ENCODE peak calls at places on chromosome 2, in eight cellular contexts. Z is ovary, X is testis, T is AG04450, N is A549, P is brain microvascular endothelial cell, B is adrenal gland, G is K562. A is an unnamed sample.

GRCh38 chr2:74536166-74536950 is 6.6 kb downstream of the HTRA2 start:
- DNase-seq in Z (no peak), X (no peak), T (no peak), N (no peak), P (no peak), B (no peak), G (no peak), A (no peak)

GRCh38 chr2:44168684-44169154 is at the start of gene PPM1B:
- DNase-seq in Z (peak), X (peak), T (no peak), N (no peak), P (no peak), B (peak), G (peak), A (peak)

GRCh38 chr2:239666855-239667376 is 266.1 kb upstream of the HDAC4 start:
- DNase-seq in Z (no peak), X (peak), T (no peak), N (no peak), P (no peak), B (no peak), G (no peak), A (no peak)

GRCh38 chr2:42903821-42904575 is 111.6 kb upstream of the HAAO start:
- DNase-seq in Z (no peak), X (no peak), T (no peak), N (no peak), P (no peak), B (no peak), G (no peak), A (no peak)

GRCh38 chr2:238855891-238856580 is 8.2 kb downstream of the TWIST2 start:
- DNase-seq in Z (no peak), X (no peak), T (no peak), N (no peak), P (no peak), B (no peak), G (no peak), A (no peak)

GRCh38 chr2:172311921-172312345 is 115.5 kb upstream of the ITGA6 start:
- DNase-seq in Z (no peak), X (no peak), T (no peak), N (no peak), P (no peak), B (no peak), G (no peak), A (no peak)

GRCh38 chr2:109707281-109708147 is 86.6 kb upstream of the RGPD5 start:
- DNase-seq in Z (no peak), X (no peak), T (no peak), N (no peak), P (no peak), B (no peak), G (no peak), A (no peak)

GRCh38 chr2:79711098-79711497 is 198.2 kb downstream of the CTNNA2 start:
- DNase-seq in Z (no peak), X (no peak), T (no peak), N (no peak), P (no peak), B (no peak), G (no peak), A (no peak)

GRCh38 chr2:188897096-188897495 is 77.1 kb upstream of the COL3A1 start:
- DNase-seq in Z (no peak), X (no peak), T (peak), N (no peak), P (no peak), B (no peak), G (no peak), A (no peak)

GRCh38 chr2:85308951-85309555 is 18.7 kb downstream of the TGOLN2 start:
- DNase-seq in Z (peak), X (peak), T (no peak), N (no peak), P (no peak), B (peak), G (no peak), A (peak)

GRCh38 chr2:88011011-88011410 is 5.3 kb downstream of the RNU2-63P start:
- DNase-seq in Z (no peak), X (no peak), T (no peak), N (no peak), P (no peak), B (no peak), G (no peak), A (no peak)

GRCh38 chr2:109351164-109351756 is 222.3 kb downstream of the SH3RF3 start:
- DNase-seq in Z (no peak), X (peak), T (peak), N (no peak), P (no peak), B (peak), G (no peak), A (peak)

GRCh38 chr2:11465110-11465484 is 864 bp downstream of the E2F6 start:
- DNase-seq in Z (no peak), X (no peak), T (no peak), N (no peak), P (no peak), B (no peak), G (no peak), A (no peak)

GRCh38 chr2:175837046-175837445 is 165.0 kb downstream of the LNPK start:
- DNase-seq in Z (no peak), X (no peak), T (peak), N (no peak), P (peak), B (peak), G (no peak), A (no peak)

GRCh38 chr2:63058742-63059433 is 8.3 kb downstream of the OTX1 start:
- DNase-seq in Z (peak), X (peak), T (no peak), N (no peak), P (no peak), B (no peak), G (no peak), A (no peak)

GRCh38 chr2:71503827-71504226 is 50.5 kb downstream of the DYSF start:
- DNase-seq in Z (no peak), X (no peak), T (no peak), N (no peak), P (peak), B (peak), G (no peak), A (no peak)

GRCh38 chr2:238123991-238124470 is 14.4 kb upstream of the KLHL30 start:
- DNase-seq in Z (no peak), X (no peak), T (no peak), N (no peak), P (no peak), B (no peak), G (no peak), A (no peak)

GRCh38 chr2:221571391-221572179 is 519 bp downstream of the EPHA4 start:
- DNase-seq in Z (peak), X (peak), T (no peak), N (peak), P (peak), B (peak), G (no peak), A (peak)

GRCh38 chr2:98664323-98664722 is 55.9 kb downstream of the UNC50 start:
- DNase-seq in Z (no peak), X (no peak), T (no peak), N (no peak), P (no peak), B (no peak), G (no peak), A (no peak)

GRCh38 chr2:115596659-115597375 is 1154.4 kb downstream of the DPP10 start:
- DNase-seq in Z (no peak), X (no peak), T (no peak), N (no peak), P (no peak), B (no peak), G (no peak), A (no peak)
- H3K27ac ChIP-seq in Z (no peak), X (no peak), T (no peak), N (no peak), P (no peak), B (no peak), G (no peak), A (no peak)

DNA sequence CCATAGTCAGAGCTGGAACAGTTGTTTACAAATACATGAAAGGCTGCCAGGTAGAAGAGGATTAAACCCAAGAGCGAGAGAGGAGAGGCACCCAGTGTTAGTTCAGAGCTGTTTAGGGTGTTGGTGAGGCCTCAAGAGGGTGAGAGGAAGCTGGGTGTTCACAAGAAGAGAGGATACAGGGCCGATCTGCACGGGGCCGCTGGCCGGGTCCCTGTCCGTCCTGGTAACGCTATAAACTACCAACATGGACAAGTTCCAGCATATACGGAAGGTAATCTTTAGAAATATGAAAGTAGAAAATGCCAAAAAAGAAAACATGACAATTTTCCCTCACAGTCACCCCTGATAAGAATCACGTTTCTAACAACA is 109.7 kb downstream of the TMEM18 start:
- DNase-seq in Z (no peak), X (no peak), T (no peak), N (no peak), P (no peak), B (no peak), G (no peak), A (no peak)
- H3K27ac ChIP-seq in Z (no peak), X (peak), T (no peak), N (no peak), P (no peak), B (no peak), G (no peak), A (no peak)

DNA sequence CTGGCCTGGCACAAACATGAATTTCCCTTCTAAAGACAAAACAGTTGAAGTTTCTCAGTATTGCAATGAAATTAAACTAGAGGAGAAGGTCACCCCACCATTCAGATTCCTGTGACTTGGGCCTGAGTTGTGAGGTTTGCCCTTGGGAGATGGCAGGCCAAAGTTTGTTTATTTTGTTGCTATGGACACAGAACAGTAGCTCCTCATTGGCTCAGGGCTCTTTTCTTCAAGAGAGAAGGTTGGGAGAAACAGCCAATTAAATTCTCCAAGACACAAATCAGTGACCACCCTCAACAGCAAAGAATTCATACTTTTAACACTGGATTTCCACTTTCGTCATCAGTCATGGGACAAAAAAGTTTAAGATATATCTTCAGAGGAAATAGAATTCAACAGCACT is at the start of gene FLACC1:
- DNase-seq in Z (no peak), X (no peak), T (no peak), N (peak), P (peak), B (peak), G (peak), A (no peak)
- H3K27ac ChIP-seq in Z (no peak), X (no peak), T (no peak), N (no peak), P (peak), B (peak), G (no peak), A (peak)

GRCh38 chr2:9247177-9247576 is 40.6 kb downstream of the ASAP2 start:
- DNase-seq in Z (no peak), X (no peak), T (no peak), N (no peak), P (no peak), B (no peak), G (no peak), A (no peak)

GRCh38 chr2:9249036-9249800 is 42.6 kb downstream of the ASAP2 start:
- DNase-seq in Z (no peak), X (no peak), T (no peak), N (no peak), P (peak), B (no peak), G (no peak), A (no peak)

GRCh38 chr2:9250091-9250490 is 43.5 kb downstream of the ASAP2 start:
- DNase-seq in Z (no peak), X (no peak), T (no peak), N (no peak), P (no peak), B (no peak), G (no peak), A (no peak)

GRCh38 chr2:9247786-9248185 is 41.2 kb downstream of the ASAP2 start:
- DNase-seq in Z (no peak), X (peak), T (no peak), N (no peak), P (no peak), B (peak), G (no peak), A (no peak)

DNA sequence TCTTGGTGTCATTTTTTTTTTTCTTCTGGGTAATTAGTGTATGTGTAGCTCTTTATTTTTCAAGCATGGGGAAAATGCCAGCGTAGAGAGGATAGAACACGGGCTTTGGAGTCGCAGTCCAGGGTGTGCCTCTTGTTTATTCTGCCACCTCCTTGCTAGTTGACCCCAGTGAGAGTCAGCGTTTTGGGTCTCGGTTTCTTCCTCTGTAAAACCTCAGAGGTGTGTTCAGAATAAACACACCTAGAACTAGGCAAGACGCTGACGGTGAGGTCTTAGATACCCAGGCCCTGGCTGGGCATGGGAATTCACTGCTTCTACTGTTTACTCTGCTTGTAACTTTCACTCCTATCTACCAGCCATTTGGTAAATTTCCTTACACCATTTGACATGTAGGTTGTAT is 41.8 kb downstream of the ASAP2 start:
- DNase-seq in Z (no peak), X (no peak), T (no peak), N (no peak), P (no peak), B (no peak), G (no peak), A (no peak)
- H3K27ac ChIP-seq in Z (no peak), X (no peak), T (no peak), N (peak), P (peak), B (peak), G (no peak), A (no peak)

GRCh38 chr2:72961853-72962468 is 44.6 kb downstream of the EMX1 start:
- DNase-seq in Z (no peak), X (no peak), T (no peak), N (no peak), P (no peak), B (no peak), G (no peak), A (peak)

GRCh38 chr2:72964146-72964525 is 46.8 kb downstream of the EMX1 start:
- DNase-seq in Z (no peak), X (no peak), T (no peak), N (no peak), P (no peak), B (no peak), G (no peak), A (no peak)

GRCh38 chr2:72962911-72963310 is 45.6 kb downstream of the EMX1 start:
- DNase-seq in Z (no peak), X (no peak), T (no peak), N (no peak), P (no peak), B (no peak), G (no peak), A (peak)

GRCh38 chr2:72965016-72965415 is 47.7 kb downstream of the EMX1 start:
- DNase-seq in Z (no peak), X (no peak), T (no peak), N (no peak), P (no peak), B (no peak), G (no peak), A (no peak)

GRCh38 chr2:72963423-72964145 is 46.3 kb downstream of the EMX1 start:
- DNase-seq in Z (no peak), X (peak), T (no peak), N (no peak), P (no peak), B (no peak), G (no peak), A (no peak)
- H3K27ac ChIP-seq in Z (no peak), X (no peak), T (no peak), N (no peak), P (no peak), B (no peak), G (no peak), A (no peak)

DNA sequence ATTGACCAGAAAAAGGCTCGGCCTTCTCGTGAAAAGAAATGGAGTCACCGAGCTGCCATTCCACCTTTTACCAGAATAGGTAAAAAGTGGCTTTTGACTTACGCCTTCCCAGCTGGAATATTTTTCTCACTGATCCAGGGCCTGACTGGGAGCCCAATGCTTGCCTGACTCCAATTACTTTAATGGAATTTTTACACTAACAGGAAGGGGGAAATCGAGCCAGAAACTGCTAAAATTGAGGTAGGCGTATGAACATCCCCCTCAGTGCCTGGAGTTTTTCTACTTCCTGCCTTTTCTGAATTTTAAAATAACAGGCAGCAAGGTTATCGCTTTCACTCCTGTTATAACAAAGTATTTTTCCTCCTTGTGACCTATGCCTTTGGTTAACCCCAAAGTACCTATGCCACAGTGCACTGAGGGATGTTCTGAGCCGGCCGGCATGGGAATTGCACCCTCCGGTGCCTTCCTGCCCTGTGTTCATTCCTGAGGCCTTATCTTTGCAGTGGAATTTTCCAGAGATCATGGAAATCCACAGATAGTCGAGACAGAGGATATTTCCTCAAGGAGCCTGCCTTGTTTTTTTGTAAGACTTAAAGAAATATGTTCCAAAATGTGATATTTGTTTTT is 18.3 kb upstream of the RPL31 start:
- DNase-seq in Z (no peak), X (no peak), T (no peak), N (no peak), P (no peak), B (peak), G (no peak), A (no peak)
- H3K27ac ChIP-seq in Z (peak), X (peak), T (no peak), N (peak), P (no peak), B (peak), G (no peak), A (no peak)

GRCh38 chr2:86455181-86455580 is 14.0 kb downstream of the KDM3A start:
- DNase-seq in Z (no peak), X (no peak), T (no peak), N (no peak), P (no peak), B (no peak), G (no peak), A (no peak)
- H3K27ac ChIP-seq in Z (no peak), X (no peak), T (no peak), N (no peak), P (no peak), B (no peak), G (no peak), A (no peak)

GRCh38 chr2:8059794-8060193 is 622.1 kb upstream of the ID2 start:
- DNase-seq in Z (no peak), X (no peak), T (no peak), N (no peak), P (no peak), B (no peak), G (no peak), A (no peak)

GRCh38 chr2:8061219-8061618 is 620.6 kb upstream of the ID2 start:
- DNase-seq in Z (no peak), X (no peak), T (no peak), N (no peak), P (no peak), B (no peak), G (no peak), A (no peak)

GRCh38 chr2:8059255-8059654 is 622.6 kb upstream of the ID2 start:
- DNase-seq in Z (no peak), X (no peak), T (no peak), N (no peak), P (no peak), B (no peak), G (no peak), A (no peak)

GRCh38 chr2:8054070-8054469 is 627.8 kb upstream of the ID2 start:
- DNase-seq in Z (no peak), X (no peak), T (no peak), N (no peak), P (no peak), B (no peak), G (no peak), A (no peak)

GRCh38 chr2:8058652-8059051 is 623.2 kb upstream of the ID2 start:
- DNase-seq in Z (no peak), X (no peak), T (no peak), N (no peak), P (no peak), B (no peak), G (no peak), A (no peak)
- H3K27ac ChIP-seq in Z (no peak), X (no peak), T (no peak), N (no peak), P (no peak), B (no peak), G (no peak), A (peak)

GRCh38 chr2:226795281-226796011 is 4.2 kb downstream of the IRS1 start:
- DNase-seq in Z (peak), X (no peak), T (no peak), N (no peak), P (no peak), B (peak), G (no peak), A (no peak)

GRCh38 chr2:226794751-226795171 is 4.9 kb downstream of the IRS1 start:
- DNase-seq in Z (peak), X (peak), T (no peak), N (no peak), P (peak), B (peak), G (no peak), A (no peak)

GRCh38 chr2:226793615-226794014 is 6.0 kb downstream of the IRS1 start:
- DNase-seq in Z (no peak), X (no peak), T (no peak), N (no peak), P (no peak), B (no peak), G (no peak), A (no peak)

GRCh38 chr2:226792155-226792871 is 7.3 kb downstream of the IRS1 start:
- DNase-seq in Z (no peak), X (no peak), T (no peak), N (no peak), P (no peak), B (no peak), G (no peak), A (no peak)

DNA sequence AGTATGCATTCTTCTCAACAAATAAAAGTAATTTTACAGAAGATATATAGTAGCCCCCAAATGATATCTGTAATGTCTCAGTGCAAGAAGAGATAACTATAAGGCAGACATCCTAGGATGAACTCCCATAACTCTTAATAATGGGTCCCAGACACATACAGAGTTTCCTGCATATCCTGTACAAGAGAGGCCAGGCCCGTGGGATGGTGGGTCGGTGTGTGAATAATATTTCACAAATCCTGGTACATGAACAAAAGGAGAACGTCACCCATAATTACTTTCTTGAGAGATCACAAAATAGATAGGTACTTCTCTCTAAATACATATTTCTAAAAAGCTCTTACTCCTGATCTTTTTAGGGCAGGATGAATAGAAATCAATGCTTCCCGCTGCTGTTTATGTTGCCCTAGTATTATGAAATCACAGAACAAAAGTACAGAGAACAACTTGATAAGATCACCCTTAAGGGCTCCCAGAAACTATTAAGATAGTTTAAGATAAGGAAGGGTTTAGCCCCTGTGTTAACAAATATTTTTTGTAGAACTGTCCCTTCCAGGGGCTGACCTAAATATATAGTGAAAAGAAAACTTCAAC is 5.4 kb downstream of the IRS1 start:
- DNase-seq in Z (no peak), X (no peak), T (no peak), N (no peak), P (no peak), B (peak), G (no peak), A (no peak)
- H3K27ac ChIP-seq in Z (peak), X (peak), T (peak), N (peak), P (peak), B (peak), G (no peak), A (peak)